ENCODE peak calls at places on chromosome X, in five cellular contexts. One of them, this sample, is unnamed. For H3K9me3, the result is how much of the 10 kb centered on the place peaks cover.

GRCh38 chrX:15146515-15146914 is 123.4 kb downstream of the ASB9 start:
- DNase-seq in endodermal cell: peak
- DNase-seq in psoas muscle: no peak
- DNase-seq in tibial artery: no peak
- DNase-seq in heart right ventricle: no peak
- DNase-seq in this sample: no peak

GRCh38 chrX:134454506-134454905 is 5.5 kb upstream of the HPRT1 start:
- DNase-seq in endodermal cell: no peak
- DNase-seq in psoas muscle: no peak
- DNase-seq in tibial artery: no peak
- DNase-seq in heart right ventricle: no peak
- DNase-seq in this sample: no peak

GRCh38 chrX:3262906-3263305 is 83.5 kb downstream of the MXRA5 start:
- DNase-seq in endodermal cell: no peak
- DNase-seq in psoas muscle: no peak
- DNase-seq in tibial artery: no peak
- DNase-seq in heart right ventricle: no peak
- DNase-seq in this sample: no peak

GRCh38 chrX:136694491-136695087 is 46.6 kb downstream of the CD40LG start:
- DNase-seq in endodermal cell: peak
- DNase-seq in psoas muscle: no peak
- DNase-seq in tibial artery: no peak
- DNase-seq in heart right ventricle: no peak
- DNase-seq in this sample: no peak

GRCh38 chrX:107857815-107858214 is 32.1 kb downstream of the MID2 start:
- DNase-seq in endodermal cell: no peak
- DNase-seq in psoas muscle: no peak
- DNase-seq in tibial artery: no peak
- DNase-seq in heart right ventricle: no peak
- DNase-seq in this sample: no peak

GRCh38 chrX:81263067-81263466 is 61.2 kb downstream of the SH3BGRL start:
- DNase-seq in endodermal cell: no peak
- DNase-seq in psoas muscle: no peak
- DNase-seq in tibial artery: no peak
- DNase-seq in heart right ventricle: no peak
- DNase-seq in this sample: no peak

GRCh38 chrX:108362026-108362425 is 76.2 kb downstream of the COL4A6 start:
- DNase-seq in endodermal cell: no peak
- DNase-seq in psoas muscle: no peak
- DNase-seq in tibial artery: no peak
- DNase-seq in heart right ventricle: no peak
- DNase-seq in this sample: no peak

GRCh38 chrX:122625239-122625638 is 558.8 kb upstream of the GRIA3 start:
- DNase-seq in endodermal cell: no peak
- DNase-seq in psoas muscle: no peak
- DNase-seq in tibial artery: no peak
- DNase-seq in heart right ventricle: no peak
- DNase-seq in this sample: no peak

GRCh38 chrX:38811515-38812239 is 10.4 kb downstream of the MID1IP1 start:
- DNase-seq in endodermal cell: no peak
- DNase-seq in psoas muscle: no peak
- DNase-seq in tibial artery: no peak
- DNase-seq in heart right ventricle: no peak
- DNase-seq in this sample: no peak

GRCh38 chrX:100994352-100995281 is 25.1 kb downstream of the ARL13A start:
- DNase-seq in endodermal cell: no peak
- DNase-seq in psoas muscle: no peak
- DNase-seq in tibial artery: no peak
- DNase-seq in heart right ventricle: no peak
- DNase-seq in this sample: no peak

GRCh38 chrX:63275127-63275526 is 76.0 kb downstream of the SPIN4 start:
- DNase-seq in endodermal cell: peak
- DNase-seq in psoas muscle: no peak
- DNase-seq in tibial artery: no peak
- DNase-seq in heart right ventricle: no peak
- DNase-seq in this sample: no peak

GRCh38 chrX:114508836-114509235 is 75.0 kb upstream of the HTR2C start:
- DNase-seq in endodermal cell: no peak
- DNase-seq in psoas muscle: no peak
- DNase-seq in tibial artery: no peak
- DNase-seq in heart right ventricle: no peak
- DNase-seq in this sample: no peak

GRCh38 chrX:17377795-17378194 is 2.8 kb downstream of the NHS start:
- DNase-seq in endodermal cell: no peak
- DNase-seq in psoas muscle: no peak
- DNase-seq in tibial artery: no peak
- DNase-seq in heart right ventricle: no peak
- DNase-seq in this sample: no peak

GRCh38 chrX:340121-340520 is 21.5 kb upstream of the GTPBP6 start:
- DNase-seq in endodermal cell: no peak
- DNase-seq in psoas muscle: peak
- DNase-seq in tibial artery: no peak
- DNase-seq in heart right ventricle: no peak
- DNase-seq in this sample: peak

GRCh38 chrX:47483310-47484268 is 567 bp upstream of the ZNF41 start:
- DNase-seq in endodermal cell: peak
- DNase-seq in psoas muscle: peak
- DNase-seq in tibial artery: peak
- DNase-seq in heart right ventricle: peak
- DNase-seq in this sample: peak

GRCh38 chrX:13440166-13440565 is 120.3 kb upstream of the ATXN3L start:
- DNase-seq in endodermal cell: no peak
- DNase-seq in psoas muscle: no peak
- DNase-seq in tibial artery: no peak
- DNase-seq in heart right ventricle: no peak
- DNase-seq in this sample: no peak
- H3K27ac ChIP-seq in endodermal cell: no peak
- H3K27ac ChIP-seq in psoas muscle: no peak
- H3K27ac ChIP-seq in tibial artery: no peak
- H3K27ac ChIP-seq in heart right ventricle: no peak
- H3K27ac ChIP-seq in this sample: no peak

GRCh38 chrX:37686348-37686736 is 751 bp downstream of the XK start:
- DNase-seq in endodermal cell: no peak
- DNase-seq in psoas muscle: no peak
- DNase-seq in tibial artery: no peak
- DNase-seq in heart right ventricle: no peak
- DNase-seq in this sample: no peak
- H3K4me3 ChIP-seq in endodermal cell: peak
- H3K4me3 ChIP-seq in psoas muscle: peak
- H3K4me3 ChIP-seq in tibial artery: peak
- H3K4me3 ChIP-seq in heart right ventricle: peak
- H3K4me3 ChIP-seq in this sample: peak

DNA sequence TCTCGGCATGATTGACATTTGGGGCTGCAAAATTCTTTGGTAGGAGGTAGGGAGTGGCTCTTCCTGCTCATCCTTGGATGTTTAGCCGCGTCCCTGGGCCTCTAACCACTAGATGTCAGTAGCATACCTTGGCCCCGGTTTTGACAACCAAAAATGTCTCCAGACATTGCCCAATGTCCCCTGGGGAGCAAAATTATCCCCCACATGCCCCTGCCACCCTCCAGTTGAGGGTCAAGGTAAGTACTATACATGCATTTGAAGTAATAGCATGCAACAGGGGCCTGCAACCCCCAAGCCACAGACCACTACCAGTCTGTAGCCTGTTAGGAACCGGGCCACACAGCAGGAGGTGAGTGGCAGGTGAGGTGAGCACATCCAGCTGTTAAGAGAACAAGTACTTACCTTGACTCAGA is 17.6 kb upstream of the KIAA1210 start:
- DNase-seq in endodermal cell: peak
- DNase-seq in psoas muscle: no peak
- DNase-seq in tibial artery: no peak
- DNase-seq in heart right ventricle: no peak
- DNase-seq in this sample: no peak
- H3K9me3 ChIP-seq in endodermal cell: under half
- H3K9me3 ChIP-seq in psoas muscle: under half
- H3K9me3 ChIP-seq in tibial artery: under half
- H3K9me3 ChIP-seq in heart right ventricle: under half
- H3K9me3 ChIP-seq in this sample: under half

GRCh38 chrX:21412883-21413282 is 38.7 kb downstream of the CNKSR2 start:
- DNase-seq in endodermal cell: no peak
- DNase-seq in psoas muscle: no peak
- DNase-seq in tibial artery: no peak
- DNase-seq in heart right ventricle: no peak
- DNase-seq in this sample: no peak
- H3K27ac ChIP-seq in endodermal cell: no peak
- H3K27ac ChIP-seq in psoas muscle: no peak
- H3K27ac ChIP-seq in tibial artery: no peak
- H3K27ac ChIP-seq in heart right ventricle: no peak
- H3K27ac ChIP-seq in this sample: no peak

DNA sequence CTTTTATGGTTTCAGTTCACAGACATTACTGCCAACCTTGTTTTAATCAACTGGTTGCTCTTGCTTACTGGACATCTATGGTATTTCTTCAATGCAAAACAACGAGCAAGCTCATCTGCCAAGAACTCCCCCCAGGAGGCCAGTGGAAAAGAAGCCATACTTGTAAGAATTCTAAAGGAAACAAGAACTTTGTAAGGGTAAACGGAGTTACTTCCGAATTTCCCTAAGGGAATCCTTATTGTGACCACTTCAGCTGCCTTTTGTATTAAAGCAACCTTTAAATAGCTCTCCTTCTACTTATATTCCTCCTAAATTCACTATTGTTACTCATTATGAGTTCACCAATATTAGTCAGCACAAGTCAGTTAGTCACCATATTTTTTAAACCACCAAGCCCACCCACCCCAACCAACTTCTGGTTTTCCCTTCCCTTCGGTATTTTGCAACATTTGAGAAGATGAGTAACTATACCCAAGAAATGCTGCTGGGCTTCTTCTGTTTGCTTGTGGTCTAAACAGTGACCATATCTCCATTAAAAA is 602.8 kb upstream of the DIPK2B start:
- DNase-seq in endodermal cell: no peak
- DNase-seq in psoas muscle: no peak
- DNase-seq in tibial artery: no peak
- DNase-seq in heart right ventricle: no peak
- DNase-seq in this sample: no peak
- H3K4me3 ChIP-seq in endodermal cell: no peak
- H3K4me3 ChIP-seq in psoas muscle: no peak
- H3K4me3 ChIP-seq in tibial artery: no peak
- H3K4me3 ChIP-seq in heart right ventricle: no peak
- H3K4me3 ChIP-seq in this sample: no peak

This sample was measured in left ventricle myocardium inferior.